ENCODE peak calls at places on chromosomes 7 and 10, in eight cellular contexts. K is neural progenitor cell; T is CD8-positive, alpha-beta T cell; G is SK-N-SH; Y is MM.1S; A is heart right ventricle; J is OCI-LY7; I is astrocyte. U is an unnamed sample.

GRCh38 chr10:17643339-17643754 is 604 bp upstream of the STAM start:
- DNase-seq in T (no peak), G (peak), J (no peak), K (peak), A (peak), I (peak), Y (no peak), U (no peak)

GRCh38 chr7:140672382-140673062 is at the start of gene ADCK2:
- DNase-seq in K (peak), G (peak), A (peak), I (no peak), T (peak), J (peak), Y (peak), U (peak)

GRCh38 chr7:38681882-38682281 is 50.7 kb upstream of the AMPH start:
- DNase-seq in A (no peak), I (no peak), J (no peak), K (no peak), Y (no peak), T (no peak), G (no peak), U (no peak)

GRCh38 chr10:86360657-86361056 is 5.9 kb downstream of the GRID1 start:
- DNase-seq in J (no peak), G (no peak), Y (no peak), K (no peak), A (no peak), I (no peak), T (no peak), U (no peak)

GRCh38 chr7:158394936-158395335 is 192.7 kb downstream of the PTPRN2 start:
- DNase-seq in A (peak), K (peak), I (no peak), G (peak), J (peak), Y (peak), T (peak), U (no peak)

GRCh38 chr10:114824396-114824795 is 2.8 kb downstream of the FHIP2A start:
- DNase-seq in I (peak), J (no peak), K (no peak), G (no peak), A (no peak), T (no peak), Y (no peak), U (no peak)

GRCh38 chr7:27108390-27109127 is 6.1 kb upstream of the HOXA2 start:
- DNase-seq in Y (no peak), I (peak), G (no peak), A (no peak), K (peak), J (no peak), T (no peak), U (no peak)

GRCh38 chr7:33716581-33717477 is 188.5 kb upstream of the BMPER start:
- DNase-seq in K (peak), Y (peak), J (peak), A (no peak), T (no peak), I (peak), G (no peak), U (no peak)

GRCh38 chr7:27992092-27992491 is 188.5 kb downstream of the JAZF1 start:
- DNase-seq in K (no peak), G (no peak), I (peak), Y (no peak), A (no peak), J (no peak), T (no peak), U (no peak)

GRCh38 chr7:82859106-82859850 is 303.4 kb downstream of the PCLO start:
- DNase-seq in Y (peak), T (no peak), G (no peak), J (no peak), I (peak), K (no peak), A (no peak), U (no peak)

GRCh38 chr7:139108256-139109187 is 998 bp downstream of the ZC3HAV1 start:
- DNase-seq in J (peak), I (peak), T (peak), Y (peak), G (no peak), A (peak), K (peak), U (peak)

DNA sequence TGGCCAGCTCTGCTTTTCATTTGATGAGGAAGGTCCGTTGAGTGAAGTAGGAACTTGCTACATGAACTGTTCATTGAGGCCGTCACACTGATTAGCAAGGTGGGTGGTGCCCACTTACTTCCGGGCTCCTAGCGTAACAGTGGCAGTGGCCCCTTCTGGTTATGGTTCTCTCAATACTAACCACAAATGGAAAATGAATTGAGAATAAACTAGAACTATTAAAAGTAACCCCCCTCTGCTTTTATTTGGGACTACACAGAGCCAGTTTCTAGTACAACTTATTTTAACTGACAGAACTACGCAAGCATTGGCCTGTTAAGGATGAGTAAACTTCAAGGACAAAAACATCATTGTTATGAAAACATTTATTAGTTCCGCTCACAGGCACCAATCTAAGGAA is 519.1 kb downstream of the INHBA start:
- DNase-seq in I (no peak), G (no peak), J (no peak), T (no peak), A (no peak), K (no peak), Y (no peak), U (no peak)
- H3K27ac ChIP-seq in I (no peak), G (no peak), J (no peak), T (no peak), A (no peak), K (no peak), Y (no peak), U (no peak)

GRCh38 chr10:13268841-13269240 is 31.0 kb downstream of the PHYH start:
- DNase-seq in G (no peak), J (peak), K (peak), A (no peak), Y (no peak), T (no peak), I (no peak), U (peak)

GRCh38 chr10:13270877-13271551 is 28.9 kb downstream of the PHYH start:
- DNase-seq in A (no peak), I (peak), T (no peak), K (no peak), Y (no peak), J (no peak), G (no peak), U (no peak)

GRCh38 chr10:13268310-13268709 is 31.6 kb downstream of the PHYH start:
- DNase-seq in T (no peak), A (no peak), I (no peak), K (no peak), G (no peak), J (no peak), Y (no peak), U (no peak)

GRCh38 chr10:13272164-13272571 is 27.7 kb downstream of the PHYH start:
- DNase-seq in G (peak), Y (peak), T (no peak), A (peak), J (peak), I (peak), K (peak), U (peak)

GRCh38 chr10:13271552-13272163 is 28.2 kb downstream of the PHYH start:
- DNase-seq in A (peak), Y (peak), G (peak), I (no peak), T (peak), J (peak), K (peak), U (peak)
- TF ChIP-seq CTCF in A (peak), Y (peak), G (peak), I (peak), T (no peak), J (peak), K (peak), U (peak)

DNA sequence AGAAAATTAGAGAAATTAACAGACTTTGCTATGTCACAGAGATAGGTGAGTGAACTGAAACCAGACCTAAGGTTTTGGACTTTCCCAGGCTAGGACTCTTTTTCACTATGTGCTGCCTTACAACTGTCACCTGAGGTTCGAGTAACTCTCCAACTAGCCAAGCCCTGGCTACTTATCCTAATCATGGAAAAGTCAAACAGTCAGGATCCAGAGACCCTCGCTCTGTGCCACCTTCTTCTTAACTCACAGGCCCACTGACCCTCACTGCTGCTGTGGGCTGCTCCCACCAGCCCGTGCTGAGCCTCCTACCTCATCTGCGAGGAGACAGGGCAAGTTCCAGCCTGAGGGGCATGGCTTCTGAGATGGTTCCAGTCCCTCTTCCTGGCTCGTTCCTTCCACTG is 211.4 kb upstream of the KLF14 start:
- DNase-seq in A (no peak), K (no peak), Y (no peak), I (no peak), J (no peak), G (no peak), T (no peak), U (no peak)
- H3K4me3 ChIP-seq in A (no peak), K (no peak), Y (no peak), I (no peak), J (no peak), G (no peak), T (no peak), U (no peak)

DNA sequence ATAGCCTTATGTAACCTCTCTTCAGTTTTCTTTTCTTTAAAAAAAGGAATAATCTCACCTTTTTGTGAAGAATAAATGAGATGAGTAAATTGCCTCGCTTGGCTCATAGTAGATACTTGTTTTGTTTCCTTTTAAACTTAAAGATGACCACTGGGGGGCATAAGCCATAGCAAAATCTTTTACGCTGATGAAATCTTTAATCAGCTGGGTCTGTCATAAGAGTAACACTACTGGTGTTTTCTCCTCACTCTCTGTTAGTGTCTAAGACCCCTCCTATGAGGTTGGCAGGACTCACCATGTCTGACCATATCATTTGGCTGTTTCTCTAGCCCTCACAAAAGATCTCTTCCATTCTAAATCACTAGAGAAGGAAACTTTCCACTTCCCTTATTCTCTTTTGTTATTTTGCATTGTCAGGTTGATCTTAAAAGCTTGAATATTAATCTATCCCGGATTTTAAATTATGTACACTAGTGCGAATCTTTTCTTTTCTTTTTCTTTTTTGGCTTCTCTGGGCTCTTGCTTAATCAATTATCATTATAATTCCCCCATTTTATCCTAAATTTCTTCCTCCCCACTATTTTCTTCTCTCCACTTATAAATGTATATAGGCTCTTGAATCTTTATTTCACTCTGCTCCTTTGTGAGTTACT is 12.5 kb downstream of the STAG3 start:
- DNase-seq in I (peak), J (peak), Y (peak), K (no peak), A (no peak), T (no peak), G (peak), U (no peak)
- H3K27ac ChIP-seq in I (no peak), J (peak), Y (no peak), K (no peak), A (no peak), T (no peak), G (no peak), U (no peak)

DNA sequence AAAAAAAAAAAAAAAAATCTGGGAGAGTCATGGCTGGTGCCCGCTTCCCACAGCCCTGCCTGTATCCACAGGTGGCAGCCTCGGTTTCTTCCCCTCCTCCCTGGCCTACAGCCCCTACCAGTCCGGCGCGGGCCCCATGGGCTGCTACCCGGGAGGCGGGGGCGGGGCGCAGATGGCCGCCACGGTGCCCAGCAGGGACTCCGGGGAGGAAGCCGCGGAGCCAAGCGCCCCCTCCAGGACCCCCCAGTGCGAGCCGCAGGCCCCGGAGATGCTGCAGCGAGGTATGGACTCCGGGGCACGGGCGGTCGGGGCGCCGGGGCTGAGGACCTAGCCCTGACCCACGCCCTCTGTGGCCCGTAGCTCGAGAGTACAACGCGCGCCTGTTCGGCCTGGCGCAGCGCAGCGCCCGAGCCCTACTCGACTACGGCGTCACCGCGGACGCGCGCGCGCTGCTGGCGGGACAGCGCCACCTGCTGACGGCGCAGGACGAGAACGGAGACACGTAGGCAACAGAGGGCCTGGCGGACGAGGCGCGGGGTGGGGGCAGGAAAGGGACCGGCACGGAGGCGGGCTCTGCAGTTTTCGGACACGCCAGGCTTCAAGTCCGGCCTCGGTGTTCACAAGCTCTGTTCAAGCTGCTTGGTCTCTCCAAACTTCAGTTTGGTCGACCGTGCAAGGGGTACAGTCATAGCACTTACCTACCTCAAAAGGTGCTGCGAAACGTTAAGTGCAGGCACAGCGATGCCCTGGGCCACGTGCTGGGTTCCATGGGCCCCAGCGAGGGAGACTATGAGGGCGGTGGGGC is 3.9 kb downstream of the NFKB2 start:
- DNase-seq in I (peak), J (peak), G (peak), K (peak), A (peak), T (peak), Y (peak), U (peak)
- TF ChIP-seq CTCF in I (peak), J (peak), G (peak), K (peak), A (peak), T (peak), Y (peak), U (peak)

DNA sequence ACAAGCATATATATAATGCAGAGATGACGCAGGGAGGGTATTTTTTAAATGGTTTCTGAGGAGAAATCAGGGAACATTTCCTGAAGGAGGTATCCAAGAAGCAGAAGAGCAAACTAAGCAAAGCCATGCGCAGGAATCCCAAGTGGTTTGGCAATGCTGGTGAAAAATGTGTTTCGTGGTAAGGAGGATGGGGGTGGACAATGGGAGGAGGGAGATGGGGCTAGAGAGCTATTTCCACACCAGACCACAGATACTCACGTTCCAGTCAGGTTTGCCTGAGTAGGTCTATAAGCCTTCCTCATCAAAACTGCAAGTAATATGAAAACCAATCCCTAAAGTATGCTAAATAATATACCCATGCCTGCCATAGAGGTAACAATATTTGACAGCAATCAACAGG is 223.7 kb upstream of the MKLN1 start:
- DNase-seq in G (no peak), Y (no peak), I (peak), J (no peak), T (no peak), K (no peak), A (no peak), U (no peak)
- H3K4me3 ChIP-seq in G (no peak), Y (no peak), I (no peak), J (peak), T (no peak), K (no peak), A (peak), U (peak)

DNA sequence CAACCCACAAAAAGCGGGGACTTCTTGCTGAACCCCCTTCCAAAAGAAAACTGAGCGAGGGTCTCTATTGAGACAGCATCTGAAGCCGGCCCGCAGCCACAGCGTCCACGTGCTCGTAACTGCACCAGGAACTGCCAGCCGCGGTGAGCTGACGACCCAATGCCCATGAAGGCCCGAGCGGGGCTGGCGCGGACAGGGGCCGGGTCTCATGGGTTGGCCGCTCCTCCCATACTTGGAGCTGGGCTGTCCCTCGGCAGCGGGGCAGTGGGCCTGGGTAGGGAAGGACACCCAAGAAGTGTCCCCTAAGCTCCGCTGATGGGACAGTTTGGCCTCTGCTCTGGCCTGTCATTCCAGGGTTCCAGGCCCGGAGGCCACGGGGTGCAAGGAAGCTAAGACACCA is 22.3 kb downstream of the CYP2W1 start:
- DNase-seq in A (no peak), K (no peak), J (no peak), Y (no peak), I (no peak), T (no peak), G (no peak), U (no peak)
- H3K27ac ChIP-seq in A (no peak), K (no peak), J (no peak), Y (no peak), I (no peak), T (no peak), G (no peak), U (no peak)

GRCh38 chr7:117559391-117559790 is 79.6 kb downstream of the CFTR start:
- DNase-seq in G (no peak), I (no peak), T (no peak), K (no peak), A (no peak), J (no peak), Y (no peak), U (no peak)

GRCh38 chr7:117550625-117551024 is 70.8 kb downstream of the CFTR start:
- DNase-seq in K (no peak), T (no peak), A (no peak), J (peak), I (no peak), G (no peak), Y (no peak), U (no peak)

GRCh38 chr7:117560030-117560429 is 80.2 kb downstream of the CFTR start:
- DNase-seq in G (no peak), K (no peak), I (no peak), T (no peak), A (no peak), Y (no peak), J (no peak), U (no peak)

GRCh38 chr7:117555260-117555659 is 75.4 kb downstream of the CFTR start:
- DNase-seq in J (no peak), K (no peak), A (no peak), G (no peak), I (no peak), Y (no peak), T (no peak), U (no peak)
- TF ChIP-seq CTCF in J (no peak), K (no peak), A (no peak), G (no peak), I (no peak), Y (no peak), T (no peak), U (no peak)

U was measured in ovary.